ENCODE peak calls at places on chromosome 3, in nine cellular contexts. O, P, I, A, D, W, C, R and F are unnamed samples.

GRCh38 chr3:122754867-122755835 is 38.5 kb downstream of the HSPBAP1 start:
- DNase-seq in O (no peak), P (peak), I (no peak), A (no peak), D (no peak), W (no peak), C (no peak), R (no peak), F (no peak)

GRCh38 chr3:188627652-188628051 is 473.7 kb downstream of the LPP start:
- DNase-seq in O (no peak), P (no peak), I (no peak), A (no peak), D (no peak), W (no peak), C (no peak), R (no peak), F (no peak)

GRCh38 chr3:72633534-72633933 is 214.7 kb downstream of the SHQ1 start:
- DNase-seq in O (no peak), P (no peak), I (no peak), A (no peak), D (no peak), W (no peak), C (no peak), R (no peak), F (no peak)

GRCh38 chr3:159721324-159721723 is 267.3 kb upstream of the IL12A start:
- DNase-seq in O (no peak), P (no peak), I (no peak), A (no peak), D (no peak), W (no peak), C (no peak), R (no peak), F (no peak)

GRCh38 chr3:107372506-107372905 is 4.7 kb upstream of the CCDC54 start:
- DNase-seq in O (no peak), P (no peak), I (no peak), A (no peak), D (no peak), W (no peak), C (no peak), R (no peak), F (no peak)

GRCh38 chr3:113556556-113557335 is 24.4 kb downstream of the SIDT1 start:
- DNase-seq in O (no peak), P (no peak), I (no peak), A (no peak), D (no peak), W (no peak), C (no peak), R (no peak), F (no peak)

GRCh38 chr3:112789787-112790186 is 56.9 kb downstream of the CD200R1L start:
- DNase-seq in O (no peak), P (no peak), I (no peak), A (no peak), D (no peak), W (no peak), C (no peak), R (no peak), F (no peak)

GRCh38 chr3:159796226-159796625 is 192.4 kb upstream of the IL12A start:
- DNase-seq in O (no peak), P (no peak), I (no peak), A (no peak), D (no peak), W (no peak), C (no peak), R (no peak), F (no peak)

GRCh38 chr3:131081224-131081623 is 54.5 kb downstream of the NEK11 start:
- DNase-seq in O (no peak), P (no peak), I (no peak), A (no peak), D (no peak), W (no peak), C (no peak), R (no peak), F (no peak)

GRCh38 chr3:126267169-126267975 is 87.0 kb upstream of the ALDH1L1 start:
- DNase-seq in O (no peak), P (peak), I (no peak), A (no peak), D (no peak), W (no peak), C (no peak), R (no peak), F (no peak)

GRCh38 chr3:9951962-9952805 is at the start of gene PRRT3:
- DNase-seq in O (no peak), P (peak), I (no peak), A (peak), D (peak), W (peak), C (peak), R (peak), F (no peak)

GRCh38 chr3:28949580-28949979 is 331.3 kb upstream of the RBMS3 start:
- DNase-seq in O (no peak), P (no peak), I (no peak), A (no peak), D (no peak), W (no peak), C (no peak), R (no peak), F (peak)

GRCh38 chr3:128906031-128906803 is 26.8 kb downstream of the ACAD9 start:
- DNase-seq in O (no peak), P (no peak), I (no peak), A (no peak), D (no peak), W (no peak), C (no peak), R (no peak), F (no peak)

GRCh38 chr3:55873523-55874254 is 386.6 kb upstream of the WNT5A start:
- DNase-seq in O (no peak), P (no peak), I (no peak), A (no peak), D (no peak), W (no peak), C (no peak), R (no peak), F (no peak)

GRCh38 chr3:98732239-98733054 is 30.7 kb upstream of the ST3GAL6 start:
- DNase-seq in O (no peak), P (peak), I (no peak), A (no peak), D (peak), W (no peak), C (peak), R (no peak), F (no peak)

GRCh38 chr3:71680588-71680987 is 44.6 kb downstream of the EIF4E3 start:
- DNase-seq in O (no peak), P (peak), I (no peak), A (no peak), D (no peak), W (no peak), C (no peak), R (no peak), F (no peak)

GRCh38 chr3:75341324-75342067 is 322.6 kb upstream of the FRG2C start:
- DNase-seq in O (no peak), P (peak), I (no peak), A (no peak), D (no peak), W (no peak), C (no peak), R (no peak), F (no peak)

GRCh38 chr3:124078978-124079911 is 87.3 kb upstream of the ROPN1 start:
- DNase-seq in O (no peak), P (peak), I (peak), A (no peak), D (peak), W (no peak), C (no peak), R (no peak), F (no peak)

GRCh38 chr3:186589856-186590579 is 19.5 kb downstream of the DNAJB11 start:
- DNase-seq in O (no peak), P (peak), I (peak), A (no peak), D (no peak), W (no peak), C (no peak), R (no peak), F (no peak)

GRCh38 chr3:101163554-101163953 is 156.8 kb downstream of the IMPG2 start:
- DNase-seq in O (no peak), P (no peak), I (no peak), A (no peak), D (no peak), W (no peak), C (no peak), R (no peak), F (no peak)

GRCh38 chr3:175659951-175660350 is 800.8 kb downstream of the NAALADL2 start:
- DNase-seq in O (no peak), P (no peak), I (no peak), A (no peak), D (no peak), W (no peak), C (no peak), R (no peak), F (no peak)

GRCh38 chr3:159600291-159600690 is 388.3 kb upstream of the IL12A start:
- DNase-seq in O (no peak), P (no peak), I (no peak), A (no peak), D (no peak), W (no peak), C (no peak), R (no peak), F (no peak)

GRCh38 chr3:134008630-134009156 is 21.0 kb downstream of the SLCO2A1 start:
- DNase-seq in O (no peak), P (no peak), I (no peak), A (no peak), D (no peak), W (no peak), C (no peak), R (no peak), F (no peak)

GRCh38 chr3:125132815-125133214 is 77.0 kb upstream of the HEG1 start:
- DNase-seq in O (no peak), P (peak), I (no peak), A (no peak), D (no peak), W (no peak), C (no peak), R (no peak), F (no peak)

GRCh38 chr3:34382859-34383258 is 584.4 kb downstream of the PDCD6IP start:
- DNase-seq in O (no peak), P (no peak), I (no peak), A (no peak), D (no peak), W (no peak), C (no peak), R (no peak), F (peak)

GRCh38 chr3:71345429-71346027 is 238.0 kb downstream of the FOXP1 start:
- DNase-seq in O (no peak), P (no peak), I (no peak), A (no peak), D (peak), W (no peak), C (no peak), R (no peak), F (no peak)

GRCh38 chr3:59540696-59541095 is 490.9 kb upstream of the CFAP20DC start:
- DNase-seq in O (no peak), P (no peak), I (no peak), A (no peak), D (no peak), W (no peak), C (no peak), R (no peak), F (no peak)

GRCh38 chr3:100875239-100875638 is 118.0 kb downstream of the ABI3BP start:
- DNase-seq in O (no peak), P (no peak), I (no peak), A (no peak), D (no peak), W (no peak), C (no peak), R (no peak), F (peak)

GRCh38 chr3:152818027-152818426 is 16.9 kb upstream of the P2RY1 start:
- DNase-seq in O (no peak), P (no peak), I (no peak), A (no peak), D (peak), W (no peak), C (no peak), R (no peak), F (no peak)

GRCh38 chr3:185825639-185826481 is 1.0 kb upstream of the IGF2BP2 start:
- DNase-seq in O (no peak), P (peak), I (no peak), A (peak), D (peak), W (peak), C (no peak), R (no peak), F (peak)

GRCh38 chr3:44506961-44507360 is 29.5 kb upstream of the ZNF445 start:
- DNase-seq in O (no peak), P (no peak), I (no peak), A (no peak), D (no peak), W (no peak), C (no peak), R (no peak), F (no peak)

GRCh38 chr3:85710490-85710889 is 751.7 kb downstream of the CADM2 start:
- DNase-seq in O (no peak), P (peak), I (no peak), A (no peak), D (no peak), W (no peak), C (no peak), R (no peak), F (no peak)

GRCh38 chr3:39962566-39962965 is 153.2 kb downstream of the MYRIP start:
- DNase-seq in O (no peak), P (no peak), I (no peak), A (no peak), D (no peak), W (no peak), C (no peak), R (no peak), F (no peak)